ENCODE peak calls at places on chromosome 17, in seven cellular contexts. W, V, G, D, K, F and I are unnamed samples. For H3K36me3, the result is how much of the 10 kb centered on the place peaks cover.

GRCh38 chr17:30495586-30495985 is 18.4 kb downstream of the GOSR1 start:
- DNase-seq in W (no peak), V (no peak), G (no peak), D (no peak), K (no peak), F (no peak), I (no peak)

GRCh38 chr17:81578561-81579225 is 26.5 kb upstream of the FAAP100 start:
- DNase-seq in W (no peak), V (no peak), G (no peak), D (no peak), K (no peak), F (no peak), I (no peak)

GRCh38 chr17:40104570-40105471 is 4.4 kb upstream of the NR1D1 start:
- DNase-seq in W (no peak), V (no peak), G (no peak), D (no peak), K (no peak), F (no peak), I (no peak)

GRCh38 chr17:14499976-14500375 is 199.1 kb downstream of the HS3ST3B1 start:
- DNase-seq in W (no peak), V (no peak), G (no peak), D (no peak), K (no peak), F (no peak), I (no peak)

GRCh38 chr17:58195518-58196123 is 3.1 kb downstream of the EPX start:
- DNase-seq in W (no peak), V (no peak), G (no peak), D (no peak), K (no peak), F (no peak), I (no peak)

GRCh38 chr17:15913826-15914225 is 31.1 kb upstream of the ADORA2B start:
- DNase-seq in W (no peak), V (no peak), G (no peak), D (no peak), K (no peak), F (no peak), I (no peak)

GRCh38 chr17:30605027-30605426 is 127.8 kb downstream of the GOSR1 start:
- DNase-seq in W (no peak), V (no peak), G (no peak), D (no peak), K (no peak), F (no peak), I (no peak)

GRCh38 chr17:41800601-41801373 is 11.0 kb downstream of the P3H4 start:
- DNase-seq in W (no peak), V (no peak), G (peak), D (peak), K (peak), F (no peak), I (no peak)

GRCh38 chr17:27937026-27937546 is 43.9 kb upstream of the LYRM9 start:
- DNase-seq in W (no peak), V (no peak), G (no peak), D (no peak), K (no peak), F (no peak), I (no peak)

GRCh38 chr17:7466644-7467341 is 12.6 kb downstream of the ZBTB4 start:
- DNase-seq in W (peak), V (peak), G (no peak), D (no peak), K (peak), F (no peak), I (peak)

GRCh38 chr17:53472586-53472985 is 350.1 kb upstream of the KIF2B start:
- DNase-seq in W (no peak), V (no peak), G (no peak), D (no peak), K (peak), F (no peak), I (no peak)

GRCh38 chr17:36854982-36855381 is 82.3 kb upstream of the LHX1 start:
- DNase-seq in W (no peak), V (no peak), G (no peak), D (no peak), K (no peak), F (no peak), I (no peak)

GRCh38 chr17:79997004-79997673 is 38.5 kb downstream of the TBC1D16 start:
- DNase-seq in W (no peak), V (no peak), G (no peak), D (peak), K (no peak), F (peak), I (no peak)

GRCh38 chr17:80191720-80192265 is 22.0 kb downstream of the CARD14 start:
- DNase-seq in W (no peak), V (no peak), G (no peak), D (no peak), K (no peak), F (no peak), I (no peak)

GRCh38 chr17:56987283-56987834 is 9.4 kb downstream of the SCPEP1 start:
- DNase-seq in W (no peak), V (no peak), G (no peak), D (no peak), K (no peak), F (no peak), I (no peak)

GRCh38 chr17:1865252-1866037 is 35.6 kb downstream of the RPA1 start:
- DNase-seq in W (no peak), V (no peak), G (no peak), D (no peak), K (no peak), F (peak), I (no peak)

GRCh38 chr17:45251931-45252330 is 10.0 kb downstream of the SPATA32 start:
- DNase-seq in W (no peak), V (no peak), G (no peak), D (no peak), K (no peak), F (no peak), I (no peak)

GRCh38 chr17:17698869-17699351 is 17.7 kb downstream of the RAI1 start:
- DNase-seq in W (no peak), V (no peak), G (no peak), D (no peak), K (no peak), F (no peak), I (no peak)

GRCh38 chr17:16942141-16943031 is 29.5 kb downstream of the TNFRSF13B start:
- DNase-seq in W (peak), V (no peak), G (no peak), D (no peak), K (no peak), F (no peak), I (no peak)

GRCh38 chr17:32926183-32926582 is 1.8 kb upstream of the TMEM98 start:
- DNase-seq in W (no peak), V (no peak), G (no peak), D (no peak), K (no peak), F (no peak), I (no peak)

GRCh38 chr17:77281024-77281903 is 140.5 kb downstream of the SEC14L1 start:
- DNase-seq in W (peak), V (no peak), G (peak), D (peak), K (no peak), F (peak), I (peak)

GRCh38 chr17:45940826-45941225 is 46.5 kb downstream of the MAPT start:
- DNase-seq in W (no peak), V (peak), G (no peak), D (no peak), K (no peak), F (no peak), I (no peak)

GRCh38 chr17:22277595-22277994 is 585.3 kb downstream of the KCNJ18 start:
- DNase-seq in W (peak), V (peak), G (no peak), D (no peak), K (no peak), F (no peak), I (no peak)

GRCh38 chr17:67824735-67825626 is at the start of gene BPTF:
- DNase-seq in W (peak), V (peak), G (peak), D (peak), K (peak), F (peak), I (peak)

GRCh38 chr17:75632863-75633483 is at the start of gene SMIM5:
- DNase-seq in W (peak), V (peak), G (peak), D (peak), K (peak), F (peak), I (peak)
- H3K4me3 ChIP-seq in W (no peak), V (peak), G (peak), D (no peak), K (no peak), F (no peak), I (no peak)

GRCh38 chr17:19319771-19320505 is 42.6 kb downstream of the B9D1 start:
- DNase-seq in W (peak), V (no peak), G (no peak), D (peak), K (no peak), F (no peak), I (no peak)
- H3K36me3 ChIP-seq in W (under half), V (half or more), G (under half), D (under half), K (under half), F (under half), I (under half)

DNA sequence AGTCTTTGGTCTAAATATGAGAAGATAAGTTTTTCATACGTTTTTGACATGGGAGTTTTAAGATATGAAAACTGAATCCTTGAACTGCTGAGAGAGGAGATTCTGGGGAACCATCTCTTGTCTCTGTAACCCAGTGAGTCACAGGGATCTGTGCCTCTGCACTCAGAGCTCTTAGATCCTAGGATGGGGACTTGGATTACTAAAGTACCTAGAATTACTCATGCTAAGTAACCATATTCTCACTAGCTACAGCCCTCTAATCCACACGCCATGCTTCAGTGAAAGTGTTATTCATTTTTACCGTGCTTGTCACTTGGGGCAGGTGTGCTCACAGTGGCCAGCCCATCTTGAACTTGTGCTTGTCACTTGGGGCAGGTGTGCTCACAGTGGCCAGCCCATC is 2.0 kb downstream of the MRM3 start:
- DNase-seq in W (no peak), V (no peak), G (no peak), D (no peak), K (no peak), F (no peak), I (no peak)
- H3K4me3 ChIP-seq in W (no peak), V (no peak), G (no peak), D (no peak), K (no peak), F (no peak), I (no peak)

GRCh38 chr17:69088643-69089200 is 28.0 kb upstream of the ABCA9 start:
- DNase-seq in W (no peak), V (no peak), G (no peak), D (no peak), K (no peak), F (no peak), I (no peak)
- H3K36me3 ChIP-seq in W (under half), V (under half), G (under half), D (under half), K (under half), F (under half), I (under half)

GRCh38 chr17:48601528-48602430 is 3.0 kb downstream of the HOXB6 start:
- DNase-seq in W (no peak), V (no peak), G (peak), D (no peak), K (no peak), F (no peak), I (no peak)

GRCh38 chr17:48598727-48599126 is 5.1 kb upstream of the HOXB5 start:
- DNase-seq in W (no peak), V (no peak), G (no peak), D (no peak), K (no peak), F (no peak), I (no peak)

GRCh38 chr17:48601184-48601527 is 3.6 kb downstream of the HOXB6 start:
- DNase-seq in W (no peak), V (no peak), G (no peak), D (no peak), K (no peak), F (no peak), I (no peak)

GRCh38 chr17:48599373-48599772 is 5.4 kb downstream of the HOXB6 start:
- DNase-seq in W (no peak), V (no peak), G (no peak), D (no peak), K (no peak), F (no peak), I (no peak)

DNA sequence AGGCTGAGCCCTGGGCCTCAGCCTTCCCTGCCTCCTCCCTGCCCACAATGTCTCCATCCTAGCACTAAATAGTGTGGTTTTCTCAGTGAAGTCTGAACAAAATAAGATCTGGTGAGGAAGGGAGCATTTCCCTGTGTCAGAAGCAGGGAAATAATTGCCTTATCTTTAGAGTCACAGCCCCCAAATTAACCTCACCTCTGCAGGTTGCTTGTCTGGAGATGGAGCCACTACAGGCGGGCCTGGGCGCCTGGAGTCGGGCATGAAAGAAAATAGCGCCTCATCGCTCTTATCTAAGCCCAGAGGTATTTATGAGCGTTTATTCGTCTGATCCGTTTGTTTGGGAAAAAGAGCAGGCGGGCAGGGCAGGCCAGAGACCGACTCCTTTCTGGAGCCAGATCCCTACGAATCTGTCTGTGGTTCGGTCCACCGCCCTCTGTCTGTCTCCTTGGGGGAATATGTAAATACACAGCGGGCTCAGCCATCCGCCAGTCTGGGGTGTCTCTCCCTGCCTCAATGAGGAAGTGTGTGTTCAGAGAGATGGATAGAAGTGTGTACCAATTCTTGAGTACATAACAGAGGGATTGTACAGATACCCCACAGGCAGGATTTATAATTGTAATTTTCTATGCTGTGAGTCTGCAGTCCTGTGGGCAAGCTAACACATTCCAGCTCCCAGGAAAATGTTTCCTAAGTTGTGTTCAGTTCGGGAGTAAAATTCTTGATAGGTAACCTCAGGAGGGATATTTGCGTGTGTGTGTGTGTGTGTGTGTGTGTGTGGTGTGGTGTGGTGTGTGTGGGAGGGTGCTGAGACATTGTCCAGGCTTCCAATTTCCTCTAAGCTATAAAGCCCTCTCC is 4.3 kb downstream of the HOXB6 start:
- DNase-seq in W (no peak), V (no peak), G (no peak), D (no peak), K (no peak), F (no peak), I (no peak)
- H3K4me3 ChIP-seq in W (no peak), V (no peak), G (peak), D (no peak), K (no peak), F (no peak), I (no peak)